ENCODE peak calls at places on chromosomes 7 and 10, in nine cellular contexts. L is GM23338, M is breast epithelium, Q is vagina, E is endothelial cell of umbilical vein, X is spleen, F is stomach, P is GM12878, H is SK-N-SH. Y is an unnamed sample. For H3K4me1, the result is how much of the 10 kb centered on the place peaks cover.

GRCh38 chr10:2928219-2928840 is 139.0 kb upstream of the PFKP start:
- DNase-seq in L (peak), M (peak), Q (no peak), E (peak), X (no peak), F (peak), P (peak), H (peak), Y (peak)

GRCh38 chr10:132114953-132115520 is 49.3 kb downstream of the JAKMIP3 start:
- DNase-seq in L (no peak), M (no peak), Q (no peak), E (no peak), X (peak), F (no peak), P (no peak), H (no peak), Y (no peak)

GRCh38 chr10:50846753-50847152 is 38.7 kb downstream of the A1CF start:
- DNase-seq in L (peak), M (no peak), Q (no peak), E (no peak), X (no peak), F (no peak), P (no peak), H (no peak), Y (no peak)

GRCh38 chr10:31207636-31208035 is 111.4 kb upstream of the ZEB1 start:
- DNase-seq in L (no peak), M (no peak), Q (no peak), E (no peak), X (no peak), F (no peak), P (no peak), H (no peak), Y (no peak)

GRCh38 chr7:101538596-101539459 is 90.3 kb downstream of the MYL10 start:
- DNase-seq in L (peak), M (no peak), Q (no peak), E (peak), X (peak), F (peak), P (no peak), H (peak), Y (peak)

GRCh38 chr10:24853661-24854060 is 98.7 kb downstream of the PRTFDC1 start:
- DNase-seq in L (no peak), M (no peak), Q (no peak), E (no peak), X (no peak), F (no peak), P (no peak), H (no peak), Y (no peak)

GRCh38 chr7:227940-228339 is 35.6 kb downstream of the FAM20C start:
- DNase-seq in L (no peak), M (no peak), Q (no peak), E (no peak), X (no peak), F (no peak), P (no peak), H (no peak), Y (no peak)

GRCh38 chr10:78953124-78954008 is 115.4 kb upstream of the ZMIZ1 start:
- DNase-seq in L (no peak), M (no peak), Q (no peak), E (no peak), X (no peak), F (no peak), P (peak), H (no peak), Y (no peak)

GRCh38 chr10:6202098-6202683 is 541 bp upstream of the PFKFB3 start:
- DNase-seq in L (peak), M (no peak), Q (no peak), E (no peak), X (no peak), F (no peak), P (no peak), H (no peak), Y (no peak)

GRCh38 chr10:6201511-6201975 is 1.2 kb upstream of the PFKFB3 start:
- DNase-seq in L (peak), M (peak), Q (no peak), E (peak), X (peak), F (peak), P (peak), H (peak), Y (peak)

GRCh38 chr10:6199131-6199733 is 3.5 kb upstream of the PFKFB3 start:
- DNase-seq in L (no peak), M (peak), Q (no peak), E (no peak), X (no peak), F (peak), P (no peak), H (no peak), Y (peak)

GRCh38 chr10:6202684-6203330 is at the start of gene PFKFB3:
- DNase-seq in L (peak), M (peak), Q (no peak), E (peak), X (peak), F (peak), P (peak), H (peak), Y (peak)

DNA sequence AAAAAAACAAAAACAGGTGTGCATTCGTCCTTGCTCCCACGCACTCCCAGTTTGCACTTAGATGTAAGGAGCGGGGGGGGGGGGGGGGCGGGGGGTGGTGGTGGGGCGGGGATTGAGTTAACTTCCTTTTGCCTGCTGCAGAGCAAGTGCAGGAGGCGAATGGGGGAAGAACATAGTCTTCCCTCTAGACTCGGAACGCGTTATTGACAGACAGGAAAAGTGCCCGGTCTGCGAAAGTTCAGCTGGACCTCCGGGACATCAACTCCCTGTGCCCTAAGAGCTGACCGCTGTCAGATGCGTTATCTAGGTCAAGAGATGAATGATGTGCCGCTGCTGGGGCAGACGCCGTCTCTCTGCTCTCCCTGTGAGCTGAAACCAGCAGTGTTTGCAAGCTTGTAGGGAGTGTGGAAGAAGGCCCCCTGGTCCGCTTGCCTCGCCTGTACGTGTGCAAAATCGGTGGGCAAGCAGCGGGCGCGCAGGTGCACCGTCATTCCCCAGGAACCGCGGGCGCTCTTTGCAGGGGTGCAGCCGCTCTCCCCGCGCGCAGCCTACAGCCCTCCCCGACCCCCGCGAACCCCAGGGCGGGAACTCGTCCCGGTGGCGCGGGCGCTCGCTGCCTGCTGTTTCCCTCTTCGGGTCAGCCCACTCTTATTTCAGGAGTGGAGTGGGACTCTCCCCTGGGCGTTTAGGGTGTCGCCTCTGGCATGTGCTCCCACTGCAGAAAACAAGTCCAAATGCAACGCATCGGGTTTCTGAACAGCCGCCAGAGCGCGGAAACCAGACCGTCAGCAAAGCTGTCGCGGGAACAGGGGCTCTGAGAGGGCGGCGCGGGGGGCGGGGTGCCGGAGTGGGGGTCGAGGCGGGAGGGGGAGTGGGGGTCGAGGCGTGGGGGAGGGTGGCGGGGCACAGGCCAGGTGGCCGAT is 1.9 kb upstream of the PFKFB3 start:
- DNase-seq in L (peak), M (no peak), Q (no peak), E (peak), X (peak), F (no peak), P (no peak), H (peak), Y (peak)
- TF ChIP-seq POLR2AphosphoS5 in L (no peak), M (no peak), Q (no peak), E (no peak), X (peak), F (peak), P (no peak), H (no peak), Y (no peak)

DNA sequence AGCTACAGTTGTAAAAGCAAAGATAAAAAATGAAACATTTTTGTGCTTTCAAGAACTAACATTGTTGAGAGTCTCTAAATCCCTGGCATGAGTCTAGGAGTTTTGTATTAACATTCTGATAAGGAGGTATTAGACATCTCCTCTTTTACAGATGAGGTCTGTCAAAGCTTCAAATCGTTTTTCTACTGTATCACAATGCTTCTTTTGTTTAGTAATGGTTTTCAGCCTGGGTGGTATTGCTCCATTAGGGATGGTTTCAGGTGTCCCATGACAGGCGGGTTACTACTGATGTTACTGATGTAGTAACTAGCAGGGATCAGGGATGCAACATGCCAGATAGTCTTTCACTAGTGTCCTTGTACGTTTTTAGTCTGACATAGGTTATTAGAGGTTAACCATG is 27.4 kb downstream of the STAM start:
- DNase-seq in L (peak), M (no peak), Q (no peak), E (no peak), X (no peak), F (no peak), P (no peak), H (no peak), Y (no peak)
- H3K4me1 ChIP-seq in L (half or more), M (under half), Q (under half), E (under half), X (under half), F (under half), P (under half), H (under half), Y (under half)

GRCh38 chr10:69718951-69719350 is 82.8 kb upstream of the COL13A1 start:
- DNase-seq in L (no peak), M (no peak), Q (no peak), E (no peak), X (no peak), F (no peak), P (no peak), H (no peak), Y (no peak)

GRCh38 chr10:69714572-69714971 is 84.5 kb downstream of the FAM241B start:
- DNase-seq in L (no peak), M (no peak), Q (no peak), E (no peak), X (no peak), F (no peak), P (no peak), H (no peak), Y (no peak)

GRCh38 chr10:69715899-69716606 is 85.7 kb upstream of the COL13A1 start:
- DNase-seq in L (no peak), M (no peak), Q (no peak), E (no peak), X (no peak), F (no peak), P (no peak), H (no peak), Y (no peak)

GRCh38 chr10:69715156-69715898 is 85.3 kb downstream of the FAM241B start:
- DNase-seq in L (no peak), M (no peak), Q (no peak), E (no peak), X (no peak), F (no peak), P (no peak), H (no peak), Y (no peak)

DNA sequence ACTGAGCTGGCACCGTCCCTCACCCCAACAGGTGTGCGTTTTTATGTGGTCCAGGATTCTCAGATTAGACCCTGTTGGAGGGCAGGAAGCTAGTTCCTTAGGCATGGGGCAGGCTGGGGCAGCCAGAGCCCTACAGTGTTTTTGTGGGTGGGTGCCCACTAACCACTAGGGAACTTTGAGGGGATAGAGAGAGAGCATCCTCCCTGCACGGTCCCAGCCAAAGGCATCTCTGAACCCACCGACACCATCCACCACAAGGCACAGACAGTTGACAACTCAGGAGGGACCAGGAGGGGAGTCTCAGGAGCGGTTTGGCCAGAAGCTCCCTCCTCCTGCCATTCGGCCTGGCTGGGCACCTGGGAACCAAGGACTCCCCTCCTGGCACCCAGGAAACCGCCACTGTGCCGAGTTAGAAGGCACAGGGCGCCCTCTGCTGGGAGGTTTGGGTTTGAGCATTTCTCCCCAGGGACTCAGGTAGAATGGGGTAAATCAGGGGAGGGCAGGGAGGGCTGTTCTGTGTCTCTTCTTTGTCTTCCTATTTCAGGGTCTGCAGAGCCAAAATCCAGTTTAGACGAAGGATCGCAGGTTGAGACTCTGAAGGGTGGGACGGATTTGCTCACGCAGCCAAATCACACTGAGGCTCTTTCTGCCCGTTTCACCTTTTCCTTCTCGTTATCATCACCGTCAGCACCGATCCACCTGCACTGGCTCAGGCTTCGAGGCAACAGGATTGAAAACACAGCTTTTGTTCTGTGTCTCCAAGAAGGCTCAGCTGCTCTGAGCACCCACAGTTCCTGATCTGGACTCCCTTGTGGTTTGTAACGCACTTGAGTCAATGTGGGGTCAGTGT is 84.8 kb upstream of the COL13A1 start:
- DNase-seq in L (peak), M (no peak), Q (no peak), E (no peak), X (no peak), F (peak), P (no peak), H (peak), Y (peak)
- TF ChIP-seq CTCF in L (peak), M (peak), Q (peak), E (peak), X (peak), F (peak), P (peak), H (peak), Y (peak)

GRCh38 chr7:130963349-130963748 is 229.3 kb upstream of the KLF14 start:
- DNase-seq in L (peak), M (no peak), Q (no peak), E (no peak), X (no peak), F (no peak), P (no peak), H (no peak), Y (no peak)

GRCh38 chr7:130962109-130962508 is 228.1 kb upstream of the KLF14 start:
- DNase-seq in L (no peak), M (no peak), Q (no peak), E (no peak), X (no peak), F (no peak), P (no peak), H (no peak), Y (no peak)

GRCh38 chr7:130959743-130960207 is 225.8 kb upstream of the KLF14 start:
- DNase-seq in L (peak), M (no peak), Q (no peak), E (no peak), X (no peak), F (no peak), P (no peak), H (no peak), Y (no peak)

GRCh38 chr7:130960208-130960988 is 226.4 kb upstream of the KLF14 start:
- DNase-seq in L (no peak), M (no peak), Q (no peak), E (peak), X (no peak), F (no peak), P (peak), H (no peak), Y (no peak)

DNA sequence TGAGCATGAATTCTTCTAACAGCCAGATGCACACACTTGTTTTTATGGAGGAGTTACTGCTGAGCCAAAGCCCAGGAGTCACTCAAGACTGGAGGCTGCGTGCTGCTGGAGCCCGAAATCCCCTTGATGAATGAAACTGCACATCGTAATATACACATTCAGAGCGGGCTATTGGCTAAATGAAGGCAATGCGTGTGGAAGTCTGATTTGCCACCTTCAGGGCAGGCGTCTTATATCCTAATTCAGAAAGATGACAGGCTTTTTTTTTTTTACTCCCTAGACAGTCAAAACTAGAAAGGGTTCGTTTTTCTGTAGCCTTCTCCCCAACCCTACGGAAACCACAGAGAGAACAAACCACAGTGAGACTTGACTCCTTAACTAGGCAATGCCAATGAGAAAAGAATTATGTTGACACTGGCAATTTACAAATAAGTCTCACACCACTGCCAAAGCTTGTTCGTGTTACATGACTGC is 227.2 kb upstream of the KLF14 start:
- DNase-seq in L (no peak), M (no peak), Q (no peak), E (no peak), X (peak), F (no peak), P (peak), H (no peak), Y (no peak)
- TF ChIP-seq POLR2AphosphoS5 in L (no peak), M (no peak), Q (no peak), E (no peak), X (peak), F (no peak), P (peak), H (peak), Y (no peak)

DNA sequence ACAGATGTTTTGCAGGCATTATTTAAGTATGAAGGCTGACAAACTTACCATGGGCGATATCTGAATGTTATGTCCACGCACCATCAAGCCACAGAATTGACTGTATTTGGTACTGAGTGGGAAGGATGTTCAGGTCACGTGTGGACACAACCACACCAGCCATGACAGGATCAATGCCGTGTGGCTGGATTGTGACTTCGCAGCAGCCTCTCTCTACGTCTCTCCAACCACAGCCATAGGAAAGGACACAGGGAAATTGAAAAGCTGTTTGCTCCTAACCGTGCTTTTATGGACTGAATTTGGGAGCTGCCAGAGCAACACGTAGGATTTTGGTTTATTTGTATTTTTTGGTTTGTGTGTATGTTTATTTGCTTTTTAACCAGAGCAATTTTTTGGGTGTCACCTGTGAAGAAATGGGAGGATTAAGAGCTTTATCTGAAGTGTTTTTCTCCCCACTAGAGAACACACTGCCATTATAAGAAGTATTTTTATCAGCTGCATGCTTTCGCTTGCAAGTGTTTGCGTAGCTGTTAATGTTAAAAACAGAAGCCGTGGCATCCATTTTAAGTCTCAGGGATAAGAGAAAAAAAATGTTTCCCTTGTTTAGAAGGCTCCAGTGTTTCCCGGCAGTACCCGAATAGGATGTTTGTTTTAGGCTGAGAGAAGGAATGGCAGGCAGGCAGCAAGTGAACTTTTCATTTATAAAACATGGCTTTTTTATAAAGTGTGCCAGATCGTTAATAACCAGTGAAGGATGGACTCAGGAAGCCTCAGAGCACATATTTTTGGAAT is 401.1 kb upstream of the NFE2L3 start:
- DNase-seq in L (no peak), M (no peak), Q (no peak), E (peak), X (no peak), F (no peak), P (no peak), H (no peak), Y (peak)
- H3K4me1 ChIP-seq in L (under half), M (under half), Q (under half), E (under half), X (under half), F (under half), P (under half), H (under half), Y (under half)

GRCh38 chr10:86971146-86971991 is 3.1 kb downstream of the ADIRF start:
- DNase-seq in L (peak), M (peak), Q (peak), E (peak), X (peak), F (peak), P (peak), H (peak), Y (peak)
- TF ChIP-seq CTCF in L (no peak), M (peak), Q (no peak), E (no peak), X (no peak), F (peak), P (no peak), H (no peak), Y (no peak)

Y was measured in prostate gland.